ENCODE peak calls at places on chromosomes 1 and 21, in five cellular contexts. R is thoracic aorta, H is hepatocyte, B is A549, X is esophagus muscularis mucosa. F is an unnamed sample.

GRCh38 chr1:145985129-145985501 is 11.3 kb downstream of the TXNIP start:
- DNase-seq in R (no peak), H (no peak), B (no peak), X (no peak), F (no peak)

GRCh38 chr1:228077565-228078330 is 4.8 kb upstream of the ARF1 start:
- DNase-seq in R (no peak), H (no peak), B (no peak), X (no peak), F (no peak)

GRCh38 chr1:54229281-54229891 is 29.4 kb downstream of the MRPL37 start:
- DNase-seq in R (no peak), H (no peak), B (no peak), X (no peak), F (peak; percentile 38)

GRCh38 chr1:183783896-183784637 is 20.9 kb upstream of the RGL1 start:
- DNase-seq in R (no peak), H (peak; percentile 50), B (no peak), X (no peak), F (no peak)

GRCh38 chr1:116909511-116910378 is at the start of gene PTGFRN:
- DNase-seq in R (peak; percentile 7), H (peak; percentile 83), B (peak; percentile 35), X (no peak), F (no peak)

GRCh38 chr21:17537299-17537698 is 24.5 kb downstream of the CXADR start:
- DNase-seq in R (no peak), H (no peak), B (no peak), X (no peak), F (no peak)

GRCh38 chr21:38244885-38245869 is 11.6 kb upstream of the KCNJ15 start:
- DNase-seq in R (no peak), H (no peak), B (peak; percentile 8), X (no peak), F (peak; percentile 98)

GRCh38 chr1:12810691-12811408 is 19.7 kb downstream of the PRAMEF1 start:
- DNase-seq in R (no peak), H (no peak), B (no peak), X (no peak), F (peak; percentile 14)

GRCh38 chr21:44865561-44866280 is 7.8 kb downstream of the PTTG1IP start:
- DNase-seq in R (no peak), H (peak; percentile 34), B (no peak), X (no peak), F (no peak)

GRCh38 chr1:107896946-107897345 is 68.0 kb downstream of the VAV3 start:
- DNase-seq in R (no peak), H (no peak), B (no peak), X (no peak), F (no peak)

GRCh38 chr1:51313961-51314777 is 16.2 kb downstream of the TTC39A start:
- DNase-seq in R (no peak), H (peak; percentile 67), B (peak; percentile 32), X (no peak), F (peak; percentile 82)

GRCh38 chr1:156648951-156649350 is 7.0 kb downstream of the BCAN start:
- DNase-seq in R (no peak), H (no peak), B (no peak), X (no peak), F (no peak)

GRCh38 chr1:53416264-53416663 is 42.9 kb upstream of the DMRTB1 start:
- DNase-seq in R (no peak), H (no peak), B (no peak), X (no peak), F (no peak)

GRCh38 chr21:28865488-28866186 is 127.0 kb downstream of the LTN1 start:
- DNase-seq in R (no peak), H (no peak), B (no peak), X (no peak), F (no peak)

GRCh38 chr1:203626910-203627246 is 246 bp downstream of the ATP2B4 start:
- DNase-seq in R (no peak), H (no peak), B (peak; percentile 60), X (no peak), F (no peak)

GRCh38 chr1:203627819-203628184 is 1.2 kb downstream of the ATP2B4 start:
- DNase-seq in R (no peak), H (peak; percentile 43), B (no peak), X (no peak), F (no peak)

GRCh38 chr1:203624341-203624712 is 2.3 kb upstream of the ATP2B4 start:
- DNase-seq in R (no peak), H (peak; percentile 59), B (no peak), X (no peak), F (no peak)

GRCh38 chr1:203628185-203628996 is 1.8 kb downstream of the ATP2B4 start:
- DNase-seq in R (no peak), H (peak; percentile 81), B (no peak), X (no peak), F (no peak)

GRCh38 chr1:203625623-203626189 is 926 bp upstream of the ATP2B4 start:
- DNase-seq in R (no peak), H (peak; percentile 68), B (no peak), X (no peak), F (no peak)
- TF ChIP-seq CTCF in R (no peak), H (peak; percentile 41), B (peak; percentile 42), X (peak; percentile 39), F (peak; percentile 10)

GRCh38 chr1:31617917-31618746 is 643 bp downstream of the HCRTR1 start:
- DNase-seq in R (no peak), H (peak; percentile 83), B (peak; percentile 51), X (no peak), F (no peak)
- H3K4me3 ChIP-seq in R (peak overlapping the region; percentile 78), H (peak overlapping the region; percentile 82), B (peak overlapping the region; percentile 83), X (peak overlapping the region; percentile 55), F (peak overlapping the region; percentile 46)

GRCh38 chr1:247400685-247401084 is 15.3 kb upstream of the NLRP3 start:
- DNase-seq in R (no peak), H (no peak), B (no peak), X (no peak), F (no peak)
- TF ChIP-seq CTCF in R (no peak), H (no peak), B (no peak), X (no peak), F (no peak)

GRCh38 chr1:178324003-178324402 is 172.8 kb downstream of the CLEC20A start:
- DNase-seq in R (no peak), H (no peak), B (no peak), X (no peak), F (no peak)

GRCh38 chr1:178328728-178329127 is 168.0 kb downstream of the CLEC20A start:
- DNase-seq in R (no peak), H (no peak), B (no peak), X (no peak), F (no peak)

DNA sequence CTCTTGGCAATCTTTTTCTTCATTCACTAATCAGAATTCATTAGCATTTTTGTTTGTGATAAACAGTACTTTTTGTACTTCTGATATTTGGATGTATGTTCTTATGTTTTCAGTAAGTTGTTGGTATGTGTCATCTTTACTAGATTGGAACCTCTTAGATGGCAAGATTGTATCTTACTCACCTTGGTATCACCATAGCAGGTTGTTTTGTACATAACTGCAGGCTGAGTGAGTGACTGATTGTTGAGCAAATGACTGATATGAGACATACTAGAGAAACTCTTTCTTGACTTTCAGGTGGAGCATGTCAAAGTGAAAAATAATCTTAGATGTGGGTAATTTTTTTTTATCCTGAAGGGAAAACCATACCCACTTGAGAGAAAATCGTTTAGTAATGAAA is 173.7 kb downstream of the CLEC20A start:
- DNase-seq in R (no peak), H (no peak), B (no peak), X (no peak), F (no peak)
- H3K4me3 ChIP-seq in R (no peak overlapping the region), H (no peak overlapping the region), B (no peak overlapping the region), X (no peak overlapping the region), F (no peak overlapping the region)

GRCh38 chr1:210298936-210299335 is 29.8 kb upstream of the HHAT start:
- DNase-seq in R (no peak), H (no peak), B (no peak), X (no peak), F (no peak)
- TF ChIP-seq CTCF in R (no peak), H (no peak), B (no peak), X (no peak), F (no peak)

DNA sequence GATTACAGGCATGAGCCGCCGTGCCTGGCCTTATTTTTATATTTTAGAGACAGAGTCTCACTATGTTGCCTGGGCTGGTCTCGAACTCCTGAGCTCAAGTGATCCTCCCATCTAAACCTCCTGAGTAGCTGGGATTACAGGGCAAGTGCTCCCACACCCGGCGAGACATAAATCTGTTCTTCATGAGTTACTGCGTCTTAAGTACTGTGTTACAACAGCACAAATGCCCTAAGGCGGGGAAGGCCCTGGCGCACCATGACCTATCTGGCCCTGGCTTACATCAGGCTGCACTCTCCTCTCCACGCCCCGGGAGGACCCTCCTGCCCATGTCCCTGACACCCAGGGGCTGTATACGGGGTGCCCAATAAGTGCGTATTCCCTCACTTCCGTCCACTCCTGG is 4.3 kb downstream of the GPR153 start:
- DNase-seq in R (no peak), H (no peak), B (no peak), X (no peak), F (no peak)
- H3K4me3 ChIP-seq in R (no peak overlapping the region), H (no peak overlapping the region), B (no peak overlapping the region), X (no peak overlapping the region), F (no peak overlapping the region)